ENCODE peak calls at places on chromosome 4, in eight cellular contexts. C, B, U, H, Z, R, A and G are unnamed samples.

GRCh38 chr4:144572660-144573059 is 73.3 kb upstream of the HHIP start:
- DNase-seq in C (no peak), B (no peak), U (no peak), H (no peak), Z (no peak), R (no peak), A (no peak), G (no peak)

GRCh38 chr4:108559067-108559793 is 61.1 kb upstream of the RPL34 start:
- DNase-seq in C (no peak), B (no peak), U (no peak), H (no peak), Z (no peak), R (no peak), A (no peak), G (no peak)

GRCh38 chr4:116055857-116056827 is 942.7 kb upstream of the NDST4 start:
- DNase-seq in C (no peak), B (no peak), U (no peak), H (no peak), Z (no peak), R (no peak), A (no peak), G (no peak)

GRCh38 chr4:123940604-123941003 is 544.0 kb downstream of the SPRY1 start:
- DNase-seq in C (no peak), B (no peak), U (no peak), H (no peak), Z (no peak), R (no peak), A (no peak), G (no peak)

GRCh38 chr4:114690571-114690970 is 92.0 kb downstream of the UGT8 start:
- DNase-seq in C (no peak), B (no peak), U (no peak), H (no peak), Z (no peak), R (no peak), A (no peak), G (no peak)

GRCh38 chr4:53721276-53721675 is 130.0 kb upstream of the LNX1 start:
- DNase-seq in C (no peak), B (no peak), U (no peak), H (no peak), Z (no peak), R (no peak), A (no peak), G (no peak)

GRCh38 chr4:119040711-119041185 is 94.9 kb upstream of the MYOZ2 start:
- DNase-seq in C (no peak), B (no peak), U (no peak), H (no peak), Z (no peak), R (no peak), A (no peak), G (no peak)

GRCh38 chr4:139873111-139873866 is 207.7 kb downstream of the MGST2 start:
- DNase-seq in C (no peak), B (no peak), U (no peak), H (no peak), Z (no peak), R (no peak), A (no peak), G (no peak)

GRCh38 chr4:127400736-127401346 is 231.9 kb upstream of the INTU start:
- DNase-seq in C (no peak), B (no peak), U (peak; percentile 67), H (no peak), Z (peak; percentile 7), R (peak; percentile 51), A (peak; percentile 52), G (peak; percentile 1)